ENCODE peak calls at places on chromosomes 6 and 20, in six cellular contexts. O is HepG2, X is cardiac fibroblast, L is D721Med, S is spleen, F is osteocyte. E is an unnamed sample.
A peak's percentile ranks its signal among the peaks of the same experiment; 100 is the strongest.

GRCh38 chr6:120157873-120158272 is 808.3 kb upstream of the MAN1A1 start:
- DNase-seq in O (no peak), X (no peak), L (no peak), S (no peak), F (no peak), E (no peak)

GRCh38 chr20:47727170-47727880 is 58.0 kb downstream of the SULF2 start:
- DNase-seq in O (no peak), X (no peak), L (no peak), S (peak; percentile 94), F (no peak), E (peak; percentile 81)

GRCh38 chr6:137799950-137800568 is 67.0 kb upstream of the TNFAIP3 start:
- DNase-seq in O (peak; percentile 59), X (peak; percentile 83), L (no peak), S (no peak), F (no peak), E (no peak)

GRCh38 chr6:142848156-142848555 is 96.8 kb downstream of the HIVEP2 start:
- DNase-seq in O (no peak), X (no peak), L (no peak), S (no peak), F (no peak), E (no peak)

GRCh38 chr6:4941782-4942672 is 61.8 kb downstream of the RPP40 start:
- DNase-seq in O (peak; percentile 78), X (peak; percentile 90), L (no peak), S (no peak), F (no peak), E (no peak)

GRCh38 chr6:93677297-93677965 is 258.1 kb upstream of the EPHA7 start:
- DNase-seq in O (no peak), X (peak; percentile 40), L (no peak), S (no peak), F (no peak), E (no peak)

GRCh38 chr6:13454286-13455221 is 32.8 kb downstream of the GFOD1 start:
- DNase-seq in O (no peak), X (peak; percentile 56), L (no peak), S (peak; percentile 85), F (no peak), E (peak; percentile 70)

GRCh38 chr6:84065718-84066290 is 32.2 kb downstream of the MRAP2 start:
- DNase-seq in O (no peak), X (peak; percentile 76), L (no peak), S (no peak), F (no peak), E (no peak)

GRCh38 chr6:70310063-70310694 is 7.3 kb upstream of the COL9A1 start:
- DNase-seq in O (peak; percentile 33), X (peak; percentile 75), L (no peak), S (no peak), F (no peak), E (no peak)

GRCh38 chr20:49545572-49545971 is 22.4 kb downstream of the PTGIS start:
- DNase-seq in O (no peak), X (no peak), L (no peak), S (no peak), F (no peak), E (no peak)
- TF ChIP-seq CTCF in O (peak; percentile 46), X (peak; percentile 32), L (no peak), S (no peak), F (peak; percentile 24), E (no peak)

GRCh38 chr20:44389871-44390270 is 34.4 kb downstream of the HNF4A start:
- DNase-seq in O (no peak), X (no peak), L (no peak), S (no peak), F (no peak), E (no peak)

GRCh38 chr20:44388466-44389023 is 33.0 kb downstream of the HNF4A start:
- DNase-seq in O (no peak), X (peak; percentile 86), L (peak; percentile 47), S (peak; percentile 88), F (no peak), E (peak; percentile 82)

GRCh38 chr20:44382641-44383040 is 27.1 kb downstream of the HNF4A start:
- DNase-seq in O (no peak), X (no peak), L (no peak), S (no peak), F (no peak), E (no peak)

GRCh38 chr20:44390280-44390679 is 34.8 kb downstream of the HNF4A start:
- DNase-seq in O (no peak), X (no peak), L (no peak), S (no peak), F (no peak), E (no peak)

GRCh38 chr20:44384423-44385027 is 29.0 kb downstream of the HNF4A start:
- DNase-seq in O (peak; percentile 78), X (peak; percentile 72), L (no peak), S (peak; percentile 94), F (peak; percentile 91), E (peak; percentile 92)
- TF ChIP-seq CTCF in O (peak; percentile 97), X (peak; percentile 95), L (peak; percentile 81), S (peak; percentile 82), F (peak; percentile 90), E (peak; percentile 88)

GRCh38 chr6:145866449-145867401 is 52.1 kb upstream of the FBXO30 start:
- DNase-seq in O (no peak), X (no peak), L (no peak), S (no peak), F (no peak), E (no peak)

GRCh38 chr6:145863988-145864616 is 49.5 kb upstream of the FBXO30 start:
- DNase-seq in O (no peak), X (no peak), L (no peak), S (no peak), F (no peak), E (no peak)

GRCh38 chr6:145865175-145865574 is 50.6 kb upstream of the FBXO30 start:
- DNase-seq in O (no peak), X (no peak), L (no peak), S (no peak), F (no peak), E (no peak)

GRCh38 chr6:145863396-145863795 is 48.8 kb upstream of the FBXO30 start:
- DNase-seq in O (no peak), X (no peak), L (no peak), S (no peak), F (no peak), E (no peak)

GRCh38 chr6:145865595-145865994 is 51.0 kb upstream of the FBXO30 start:
- DNase-seq in O (no peak), X (no peak), L (no peak), S (no peak), F (no peak), E (no peak)
- TF ChIP-seq CTCF in O (no peak), X (no peak), L (no peak), S (no peak), F (no peak), E (no peak)

GRCh38 chr20:36481380-36482043 is 59.8 kb upstream of the MYL9 start:
- DNase-seq in O (no peak), X (no peak), L (no peak), S (no peak), F (no peak), E (no peak)

GRCh38 chr20:36482044-36482473 is 59.3 kb upstream of the MYL9 start:
- DNase-seq in O (no peak), X (no peak), L (no peak), S (no peak), F (no peak), E (peak; percentile 78)

GRCh38 chr20:36480456-36481048 is 60.8 kb upstream of the MYL9 start:
- DNase-seq in O (no peak), X (no peak), L (no peak), S (no peak), F (no peak), E (no peak)

GRCh38 chr20:36478137-36478905 is 63.0 kb upstream of the MYL9 start:
- DNase-seq in O (no peak), X (peak; percentile 51), L (no peak), S (no peak), F (no peak), E (no peak)

GRCh38 chr20:36479938-36480337 is 61.4 kb upstream of the MYL9 start:
- DNase-seq in O (no peak), X (no peak), L (no peak), S (no peak), F (no peak), E (no peak)
- TF ChIP-seq CTCF in O (no peak), X (no peak), L (no peak), S (no peak), F (no peak), E (no peak)

DNA sequence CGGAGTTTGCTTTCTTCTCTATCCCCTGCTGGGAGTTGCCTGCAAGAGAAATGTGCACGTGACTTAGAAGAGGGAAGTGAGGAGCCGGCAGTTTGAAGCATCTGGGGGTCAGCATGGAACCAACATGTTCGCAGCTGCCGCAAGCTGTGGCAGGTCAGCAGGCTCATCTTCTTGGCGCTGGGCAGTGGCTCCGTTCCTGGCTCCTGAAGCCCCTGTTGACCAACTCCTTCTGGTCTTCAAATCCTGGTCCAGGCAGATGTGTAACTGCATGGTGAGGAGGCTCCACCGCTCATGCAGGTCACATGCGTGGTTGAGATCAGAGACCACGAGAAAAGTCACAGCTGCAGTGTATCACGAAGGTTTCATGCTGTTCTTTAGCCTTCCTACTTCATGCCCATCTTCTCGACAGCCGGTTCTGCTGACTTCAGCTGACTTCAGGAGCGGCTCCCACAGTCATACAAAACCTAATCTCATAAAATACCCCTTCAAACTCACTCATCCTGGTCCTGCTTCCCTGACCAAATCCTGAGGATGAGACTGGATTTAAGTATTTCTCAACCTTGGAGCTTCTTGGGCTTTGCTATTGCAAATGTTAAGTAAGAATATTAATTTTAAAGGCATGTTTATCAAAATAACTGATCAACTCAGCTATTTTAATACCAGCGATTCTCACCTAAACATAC is 44.9 kb upstream of the BCAS1 start:
- DNase-seq in O (no peak), X (peak; percentile 49), L (no peak), S (no peak), F (no peak), E (no peak)
- TF ChIP-seq CTCF in O (no peak), X (no peak), L (no peak), S (no peak), F (no peak), E (no peak)

GRCh38 chr6:122714059-122714458 is 65.5 kb upstream of the FABP7 start:
- DNase-seq in O (no peak), X (no peak), L (no peak), S (no peak), F (no peak), E (no peak)
- TF ChIP-seq CTCF in O (no peak), X (no peak), L (no peak), S (no peak), F (no peak), E (no peak)